ENCODE peak calls at places on chromosomes 4 and X, in five cellular contexts. One of them, this sample, is unnamed.

GRCh38 chr4:142373610-142374009 is 472.5 kb downstream of the INPP4B start:
- DNase-seq in heart left ventricle: no peak
- DNase-seq in HCT116: no peak
- DNase-seq in endothelial cell: no peak
- DNase-seq in tibial artery: no peak
- DNase-seq in this sample: no peak

GRCh38 chrX:45743081-45743533 is 542.4 kb upstream of the DIPK2B start:
- DNase-seq in heart left ventricle: no peak
- DNase-seq in HCT116: peak; percentile 76
- DNase-seq in endothelial cell: no peak
- DNase-seq in tibial artery: no peak
- DNase-seq in this sample: peak; percentile 20

GRCh38 chrX:1912193-1912592 is 297.3 kb downstream of the ASMT start:
- DNase-seq in heart left ventricle: no peak
- DNase-seq in HCT116: no peak
- DNase-seq in endothelial cell: no peak
- DNase-seq in tibial artery: no peak
- DNase-seq in this sample: no peak

GRCh38 chr4:145501051-145501660 is 19.5 kb downstream of the SMAD1 start:
- DNase-seq in heart left ventricle: no peak
- DNase-seq in HCT116: no peak
- DNase-seq in endothelial cell: no peak
- DNase-seq in tibial artery: no peak
- DNase-seq in this sample: no peak

GRCh38 chr4:3765271-3766206 is 646 bp upstream of the ADRA2C start:
- DNase-seq in heart left ventricle: no peak
- DNase-seq in HCT116: no peak
- DNase-seq in endothelial cell: peak; percentile 65
- DNase-seq in tibial artery: peak; percentile 44
- DNase-seq in this sample: peak; percentile 17

GRCh38 chr4:17010426-17011087 is 112.1 kb upstream of the LDB2 start:
- DNase-seq in heart left ventricle: no peak
- DNase-seq in HCT116: no peak
- DNase-seq in endothelial cell: no peak
- DNase-seq in tibial artery: no peak
- DNase-seq in this sample: no peak

GRCh38 chr4:14294611-14295010 is 667.1 kb upstream of the BOD1L1 start:
- DNase-seq in heart left ventricle: no peak
- DNase-seq in HCT116: no peak
- DNase-seq in endothelial cell: no peak
- DNase-seq in tibial artery: no peak
- DNase-seq in this sample: no peak

GRCh38 chr4:25969374-25969773 is 55.4 kb downstream of the SMIM20 start:
- DNase-seq in heart left ventricle: no peak
- DNase-seq in HCT116: no peak
- DNase-seq in endothelial cell: no peak
- DNase-seq in tibial artery: no peak
- DNase-seq in this sample: no peak

GRCh38 chr4:150510176-150510875 is 71.6 kb upstream of the MAB21L2 start:
- DNase-seq in heart left ventricle: no peak
- DNase-seq in HCT116: peak; percentile 6
- DNase-seq in endothelial cell: no peak
- DNase-seq in tibial artery: no peak
- DNase-seq in this sample: no peak

GRCh38 chr4:43425206-43425605 is 532.7 kb downstream of the GRXCR1 start:
- DNase-seq in heart left ventricle: no peak
- DNase-seq in HCT116: no peak
- DNase-seq in endothelial cell: no peak
- DNase-seq in tibial artery: no peak
- DNase-seq in this sample: no peak

GRCh38 chrX:121028419-121028818 is 19.0 kb upstream of the GLUD2 start:
- DNase-seq in heart left ventricle: no peak
- DNase-seq in HCT116: no peak
- DNase-seq in endothelial cell: no peak
- DNase-seq in tibial artery: no peak
- DNase-seq in this sample: no peak

GRCh38 chrX:19372170-19373033 is 28.7 kb downstream of the PDHA1 start:
- DNase-seq in heart left ventricle: peak; percentile 52
- DNase-seq in HCT116: peak; percentile 15
- DNase-seq in endothelial cell: peak; percentile 72
- DNase-seq in tibial artery: peak; percentile 45
- DNase-seq in this sample: peak; percentile 81

GRCh38 chr4:2954358-2955185 is 8.6 kb downstream of the NOP14 start:
- DNase-seq in heart left ventricle: no peak
- DNase-seq in HCT116: peak; percentile 13
- DNase-seq in endothelial cell: no peak
- DNase-seq in tibial artery: no peak
- DNase-seq in this sample: peak; percentile 87

GRCh38 chr4:16297003-16297402 is 70.7 kb upstream of the TAPT1 start:
- DNase-seq in heart left ventricle: no peak
- DNase-seq in HCT116: no peak
- DNase-seq in endothelial cell: no peak
- DNase-seq in tibial artery: no peak
- DNase-seq in this sample: no peak

GRCh38 chr4:1786544-1787362 is 6.3 kb upstream of the FGFR3 start:
- DNase-seq in heart left ventricle: no peak
- DNase-seq in HCT116: no peak
- DNase-seq in endothelial cell: no peak
- DNase-seq in tibial artery: no peak
- DNase-seq in this sample: no peak

GRCh38 chr4:45147866-45148265 is 421.5 kb upstream of the GNPDA2 start:
- DNase-seq in heart left ventricle: no peak
- DNase-seq in HCT116: no peak
- DNase-seq in endothelial cell: no peak
- DNase-seq in tibial artery: no peak
- DNase-seq in this sample: no peak

GRCh38 chrX:77962068-77962902 is 7.2 kb downstream of the PGAM4 start:
- DNase-seq in heart left ventricle: no peak
- DNase-seq in HCT116: no peak
- DNase-seq in endothelial cell: no peak
- DNase-seq in tibial artery: no peak
- DNase-seq in this sample: no peak

GRCh38 chr4:21893136-21893535 is 55.4 kb downstream of the KCNIP4 start:
- DNase-seq in heart left ventricle: no peak
- DNase-seq in HCT116: no peak
- DNase-seq in endothelial cell: no peak
- DNase-seq in tibial artery: no peak
- DNase-seq in this sample: no peak

GRCh38 chr4:72744103-72744725 is 175.2 kb upstream of the ADAMTS3 start:
- DNase-seq in heart left ventricle: no peak
- DNase-seq in HCT116: no peak
- DNase-seq in endothelial cell: no peak
- DNase-seq in tibial artery: no peak
- DNase-seq in this sample: no peak

GRCh38 chr4:76204936-76205335 is 8.7 kb downstream of the SCARB2 start:
- DNase-seq in heart left ventricle: no peak
- DNase-seq in HCT116: no peak
- DNase-seq in endothelial cell: no peak
- DNase-seq in tibial artery: no peak
- DNase-seq in this sample: no peak

GRCh38 chr4:143713556-143714289 is 13.2 kb upstream of the FREM3 start:
- DNase-seq in heart left ventricle: no peak
- DNase-seq in HCT116: no peak
- DNase-seq in endothelial cell: no peak
- DNase-seq in tibial artery: no peak
- DNase-seq in this sample: no peak

GRCh38 chrX:45775462-45775861 is 574.8 kb upstream of the DIPK2B start:
- DNase-seq in heart left ventricle: no peak
- DNase-seq in HCT116: no peak
- DNase-seq in endothelial cell: no peak
- DNase-seq in tibial artery: no peak
- DNase-seq in this sample: no peak

GRCh38 chrX:107324493-107325310 is 118.3 kb downstream of the DNAAF6 start:
- DNase-seq in heart left ventricle: peak; percentile 29
- DNase-seq in HCT116: no peak
- DNase-seq in endothelial cell: peak; percentile 76
- DNase-seq in tibial artery: peak; percentile 21
- DNase-seq in this sample: peak; percentile 19

DNA sequence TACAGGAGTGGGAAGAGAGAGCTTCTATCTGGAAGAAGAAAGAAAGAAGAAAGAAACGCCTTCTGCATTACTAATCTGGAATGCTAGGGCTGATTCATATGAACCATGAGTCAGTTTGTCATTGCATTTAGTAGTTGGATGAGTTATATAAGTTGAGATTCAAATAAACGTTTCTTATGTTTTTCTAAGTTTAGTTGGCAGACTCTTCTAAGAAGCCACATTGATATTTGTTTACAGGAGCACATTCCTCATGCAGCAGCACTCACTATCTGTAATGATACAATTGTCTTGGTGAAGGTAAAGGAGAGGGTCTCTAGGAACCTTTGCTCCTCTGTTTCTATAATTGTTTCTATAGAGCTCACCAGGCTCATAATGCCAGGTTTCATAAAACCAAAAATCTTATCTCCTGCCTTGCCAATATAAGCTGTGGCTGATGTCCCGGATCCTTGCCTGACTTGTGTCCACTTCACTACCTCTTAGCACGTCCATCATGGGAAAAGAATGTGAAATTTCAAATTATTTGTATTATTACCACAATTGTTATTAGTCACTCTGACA is 39.5 kb downstream of the HOPX start:
- DNase-seq in heart left ventricle: no peak
- DNase-seq in HCT116: peak; percentile 80
- DNase-seq in endothelial cell: no peak
- DNase-seq in tibial artery: no peak
- DNase-seq in this sample: no peak
- TF ChIP-seq CTCF in heart left ventricle: no peak
- TF ChIP-seq CTCF in HCT116: no peak
- TF ChIP-seq CTCF in endothelial cell: no peak
- TF ChIP-seq CTCF in tibial artery: no peak
- TF ChIP-seq CTCF in this sample: peak; percentile 40

GRCh38 chr4:6715704-6716017 is 313 bp upstream of the BLOC1S4 start:
- DNase-seq in heart left ventricle: no peak
- DNase-seq in HCT116: no peak
- DNase-seq in endothelial cell: no peak
- DNase-seq in tibial artery: no peak
- DNase-seq in this sample: no peak

GRCh38 chr4:6716958-6717655 is 1.1 kb downstream of the BLOC1S4 start:
- DNase-seq in heart left ventricle: no peak
- DNase-seq in HCT116: no peak
- DNase-seq in endothelial cell: no peak
- DNase-seq in tibial artery: no peak
- DNase-seq in this sample: no peak

GRCh38 chr4:6714954-6715353 is 1.0 kb upstream of the BLOC1S4 start:
- DNase-seq in heart left ventricle: no peak
- DNase-seq in HCT116: no peak
- DNase-seq in endothelial cell: no peak
- DNase-seq in tibial artery: no peak
- DNase-seq in this sample: no peak

GRCh38 chr4:6718932-6719610 is 3.1 kb downstream of the BLOC1S4 start:
- DNase-seq in heart left ventricle: no peak
- DNase-seq in HCT116: no peak
- DNase-seq in endothelial cell: no peak
- DNase-seq in tibial artery: no peak
- DNase-seq in this sample: no peak

DNA sequence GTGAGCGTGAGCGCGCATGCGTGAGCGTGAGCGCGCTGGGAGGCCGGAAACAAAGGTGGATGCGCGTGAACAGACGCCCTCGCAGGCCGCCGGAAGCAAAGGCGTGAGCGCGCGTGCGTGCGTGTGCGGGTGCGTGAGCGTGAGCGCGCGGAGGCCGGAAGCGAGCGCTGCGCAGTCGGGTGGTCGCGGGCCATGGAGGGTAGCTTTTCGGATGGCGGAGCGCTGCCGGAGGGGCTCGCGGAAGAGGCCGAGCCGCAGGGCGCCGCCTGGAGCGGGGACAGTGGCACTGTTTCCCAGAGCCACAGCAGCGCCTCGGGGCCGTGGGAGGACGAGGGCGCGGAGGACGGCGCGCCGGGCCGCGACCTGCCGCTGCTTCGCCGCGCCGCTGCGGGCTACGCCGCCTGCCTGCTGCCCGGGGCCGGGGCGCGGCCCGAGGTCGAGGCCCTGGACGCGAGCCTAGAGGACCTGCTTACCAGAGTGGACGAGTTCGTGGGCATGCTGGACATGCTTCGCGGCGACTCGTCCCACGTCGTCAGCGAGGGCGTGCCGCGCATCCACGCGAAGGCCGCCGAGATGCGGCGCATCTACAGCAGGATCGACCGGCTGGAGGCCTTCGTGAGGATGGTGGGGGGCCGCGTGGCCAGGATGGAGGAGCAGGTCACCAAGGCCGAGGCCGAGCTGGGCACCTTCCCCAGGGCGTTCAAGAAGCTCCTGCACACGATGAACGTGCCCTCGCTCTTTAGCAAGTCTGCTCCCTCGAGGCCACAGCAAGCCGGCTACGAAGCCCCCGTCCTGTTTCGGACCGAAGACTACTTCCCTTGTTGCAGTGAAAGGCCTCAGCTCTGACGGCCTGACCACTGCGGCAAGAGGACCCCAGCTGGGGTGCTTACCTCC is at the start of gene BLOC1S4:
- DNase-seq in heart left ventricle: peak; percentile 94
- DNase-seq in HCT116: peak; percentile 81
- DNase-seq in endothelial cell: peak; percentile 80
- DNase-seq in tibial artery: peak; percentile 82
- DNase-seq in this sample: peak; percentile 91
- TF ChIP-seq CTCF in heart left ventricle: no peak
- TF ChIP-seq CTCF in HCT116: no peak
- TF ChIP-seq CTCF in endothelial cell: no peak
- TF ChIP-seq CTCF in tibial artery: no peak
- TF ChIP-seq CTCF in this sample: no peak

GRCh38 chrX:40543661-40544328 is 37.0 kb upstream of the ATP6AP2 start:
- DNase-seq in heart left ventricle: no peak
- DNase-seq in HCT116: peak; percentile 33
- DNase-seq in endothelial cell: peak; percentile 45
- DNase-seq in tibial artery: no peak
- DNase-seq in this sample: no peak
- TF ChIP-seq CTCF in heart left ventricle: peak; percentile 70
- TF ChIP-seq CTCF in HCT116: peak; percentile 38
- TF ChIP-seq CTCF in endothelial cell: peak; percentile 71
- TF ChIP-seq CTCF in tibial artery: peak; percentile 67
- TF ChIP-seq CTCF in this sample: peak; percentile 79

DNA sequence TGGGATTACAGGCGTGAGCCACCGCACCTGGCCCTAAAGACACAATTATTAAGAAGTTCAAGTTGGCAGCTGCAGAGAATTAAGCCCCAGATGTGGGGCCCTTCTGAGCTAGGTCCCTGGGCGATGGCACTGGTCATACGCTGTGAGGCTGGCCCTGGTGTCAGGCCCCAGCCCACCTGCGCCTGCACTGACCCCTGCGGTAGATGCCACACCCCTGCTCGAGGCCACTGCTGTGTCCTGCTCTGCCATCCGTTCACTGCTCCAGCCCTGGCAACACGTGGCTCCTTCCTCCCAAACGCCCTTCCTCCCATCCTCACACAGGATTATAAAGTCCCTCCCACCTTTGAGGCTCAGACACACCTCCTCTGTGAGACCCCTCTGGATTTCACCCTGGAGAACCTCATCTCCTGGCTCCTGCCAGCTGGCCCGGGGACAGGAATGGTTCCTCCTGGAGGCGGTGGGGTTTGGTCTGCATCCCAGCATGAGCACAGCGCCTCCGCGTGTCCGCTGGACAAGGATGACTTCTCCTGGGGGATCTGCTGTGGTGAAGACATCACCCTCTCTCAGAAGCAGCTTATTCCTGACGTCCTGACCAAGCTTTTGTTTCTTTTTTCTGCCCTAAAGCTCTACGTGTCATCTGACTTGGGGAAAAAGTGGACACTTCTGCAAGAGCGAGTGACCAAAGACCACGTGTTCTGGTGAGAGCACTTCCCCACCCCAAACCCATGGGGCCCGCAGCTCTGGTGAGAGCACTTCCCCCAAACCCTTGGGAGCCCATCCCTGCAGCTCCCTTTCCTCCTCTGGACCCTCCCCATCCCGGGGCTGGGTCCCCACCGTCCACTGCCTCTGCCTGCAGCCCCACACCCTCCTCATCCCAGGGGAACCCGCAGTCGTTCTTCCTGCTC is 219.0 kb upstream of the PSAPL1 start:
- DNase-seq in heart left ventricle: no peak
- DNase-seq in HCT116: no peak
- DNase-seq in endothelial cell: no peak
- DNase-seq in tibial artery: no peak
- DNase-seq in this sample: no peak
- TF ChIP-seq CTCF in heart left ventricle: no peak
- TF ChIP-seq CTCF in HCT116: no peak
- TF ChIP-seq CTCF in endothelial cell: no peak
- TF ChIP-seq CTCF in tibial artery: no peak
- TF ChIP-seq CTCF in this sample: no peak